ENCODE peak calls at places on chromosomes 13 and 19, in nine cellular contexts. D is choroid plexus epithelial cell; L is DMS79; G is HCEC 1CT; P is fibroblast of the aortic adventitia; V is A172; R is RWPE1; B is stimulated activated CD8-positive, alpha-beta memory T cell treated with anti-CD3 and anti-CD28 coated beads, Interleukin-7, amount 100 ng/mL, for 4 hours; C is T-helper 17 cell. S is an unnamed sample.

GRCh38 chr13:41352935-41353801 is 42.1 kb downstream of the NAA16 start:
- DNase-seq in D (peak; percentile 73), L (peak; percentile 1), G (peak; percentile 63), P (peak; percentile 72), V (peak; percentile 52), R (peak; percentile 45), B (peak; percentile 28), C (peak; percentile 37), S (peak; percentile 34)

GRCh38 chr19:33676999-33677665 is 55.4 kb downstream of the CHST8 start:
- DNase-seq in D (no peak), L (no peak), G (no peak), P (no peak), V (no peak), R (no peak), B (no peak), C (no peak), S (no peak)

GRCh38 chr13:79393564-79394249 is 12.3 kb downstream of the RBM26 start:
- DNase-seq in D (peak; percentile 84), L (no peak), G (no peak), P (no peak), V (no peak), R (no peak), B (peak; percentile 21), C (no peak), S (no peak)

GRCh38 chr19:49713236-49713845 is 22.4 kb downstream of the CPT1C start:
- DNase-seq in D (no peak), L (no peak), G (no peak), P (no peak), V (no peak), R (peak; percentile 21), B (no peak), C (no peak), S (no peak)

GRCh38 chr13:38582133-38582532 is 104.7 kb upstream of the FREM2 start:
- DNase-seq in D (peak; percentile 60), L (no peak), G (peak; percentile 45), P (peak; percentile 33), V (peak; percentile 35), R (peak; percentile 23), B (no peak), C (no peak), S (peak; percentile 8)

GRCh38 chr13:95740921-95741320 is 64.0 kb downstream of the DNAJC3 start:
- DNase-seq in D (no peak), L (no peak), G (no peak), P (no peak), V (no peak), R (no peak), B (no peak), C (no peak), S (no peak)

GRCh38 chr13:46586766-46587509 is 34.0 kb downstream of the LRCH1 start:
- DNase-seq in D (no peak), L (no peak), G (no peak), P (peak; percentile 50), V (no peak), R (no peak), B (no peak), C (no peak), S (no peak)

GRCh38 chr13:32897296-32897695 is 118.9 kb upstream of the KL start:
- DNase-seq in D (no peak), L (no peak), G (no peak), P (no peak), V (no peak), R (no peak), B (no peak), C (no peak), S (no peak)

GRCh38 chr13:36163809-36164308 is 32.7 kb upstream of the DCLK1 start:
- DNase-seq in D (peak; percentile 98), L (peak; percentile 86), G (no peak), P (peak; percentile 97), V (peak; percentile 6), R (peak; percentile 67), B (no peak), C (no peak), S (peak; percentile 25)

GRCh38 chr13:97018029-97018819 is 23.9 kb upstream of the OXGR1 start:
- DNase-seq in D (peak; percentile 83), L (no peak), G (peak; percentile 50), P (peak; percentile 75), V (peak; percentile 60), R (peak; percentile 38), B (no peak), C (no peak), S (peak; percentile 44)

GRCh38 chr19:21022996-21023395 is 2.5 kb downstream of the ZNF430 start:
- DNase-seq in D (peak; percentile 67), L (peak; percentile 18), G (peak; percentile 71), P (peak; percentile 47), V (peak; percentile 57), R (peak; percentile 28), B (peak; percentile 33), C (no peak), S (peak; percentile 78)

GRCh38 chr19:18995804-18996241 is 37.5 kb downstream of the SUGP2 start:
- DNase-seq in D (peak; percentile 94), L (no peak), G (peak; percentile 91), P (peak; percentile 94), V (peak; percentile 85), R (peak; percentile 75), B (no peak), C (no peak), S (peak; percentile 85)

GRCh38 chr19:47081095-47081494 is 32.5 kb downstream of the ZC3H4 start:
- DNase-seq in D (no peak), L (no peak), G (no peak), P (no peak), V (no peak), R (no peak), B (no peak), C (no peak), S (no peak)

S was measured in foreskin fibroblast.